ENCODE peak calls at places on chromosomes 5 and 9, in six cellular contexts. X is IMR-90, I is A549, Q is SK-N-SH, M is GM12878, N is K562. G is an unnamed sample. For H3K4me1, the result is how much of the 10 kb centered on the place peaks cover.

GRCh38 chr9:106947097-106947496 is 84.1 kb downstream of the ZNF462 start:
- DNase-seq in N (no peak), I (no peak), Q (no peak), X (peak), M (no peak), G (no peak)

GRCh38 chr9:125910286-125910685 is 163.1 kb downstream of the PBX3 start:
- DNase-seq in I (no peak), N (no peak), X (no peak), M (no peak), Q (no peak), G (no peak)

GRCh38 chr5:138339086-138339456 is 1.0 kb downstream of the FAM53C start:
- DNase-seq in N (no peak), Q (no peak), I (no peak), M (no peak), X (no peak), G (no peak)

GRCh38 chr9:16029056-16029615 is 476.3 kb downstream of the CCDC171 start:
- DNase-seq in I (no peak), N (no peak), M (no peak), Q (no peak), X (peak), G (no peak)

GRCh38 chr9:78207319-78207718 is 28.6 kb upstream of the CEP78 start:
- DNase-seq in Q (no peak), M (no peak), N (no peak), X (no peak), I (no peak), G (no peak)

GRCh38 chr5:145960848-145961600 is 24.6 kb downstream of the SH3RF2 start:
- DNase-seq in M (no peak), N (no peak), I (no peak), X (peak), Q (no peak), G (no peak)

GRCh38 chr5:120108586-120109254 is 355.4 kb upstream of the PRR16 start:
- DNase-seq in Q (no peak), N (no peak), I (no peak), M (no peak), X (peak), G (no peak)

GRCh38 chr5:168286386-168286785 is 5.1 kb upstream of the WWC1 start:
- DNase-seq in X (no peak), M (no peak), Q (no peak), I (no peak), N (no peak), G (no peak)

GRCh38 chr9:116212986-116213672 is 59.5 kb downstream of the PAPPA start:
- DNase-seq in M (no peak), Q (no peak), N (no peak), I (no peak), X (no peak), G (no peak)

GRCh38 chr9:133342570-133342969 is 5.4 kb downstream of the MED22 start:
- DNase-seq in Q (peak), M (no peak), I (no peak), N (no peak), X (no peak), G (no peak)

GRCh38 chr5:72141440-72142271 is 34.4 kb downstream of the MAP1B start:
- DNase-seq in X (peak), Q (no peak), I (peak), M (no peak), N (no peak), G (no peak)

GRCh38 chr9:109733690-109734089 is 46.3 kb upstream of the PALM2AKAP2 start:
- DNase-seq in N (no peak), M (no peak), Q (no peak), I (no peak), X (peak), G (no peak)

GRCh38 chr5:79229357-79230174 is 6.4 kb upstream of the JMY start:
- DNase-seq in Q (peak), I (no peak), M (peak), X (peak), N (no peak), G (no peak)

GRCh38 chr5:74201334-74202081 is 439.0 kb downstream of the ENC1 start:
- DNase-seq in I (no peak), X (peak), N (no peak), Q (no peak), M (peak), G (no peak)

GRCh38 chr5:52668544-52669185 is 119.1 kb upstream of the ITGA1 start:
- DNase-seq in M (no peak), N (no peak), I (no peak), X (no peak), Q (no peak), G (no peak)

GRCh38 chr5:93017854-93018253 is 563.2 kb downstream of the NR2F1-AS1 start:
- DNase-seq in N (no peak), Q (no peak), I (no peak), M (no peak), X (peak), G (no peak)

GRCh38 chr5:109476292-109476691 is 66.5 kb upstream of the PJA2 start:
- DNase-seq in I (no peak), X (no peak), N (no peak), M (no peak), Q (no peak), G (no peak)

GRCh38 chr9:110464321-110464720 is 115.2 kb downstream of the SVEP1 start:
- DNase-seq in Q (no peak), X (no peak), N (peak), I (no peak), M (no peak), G (no peak)

GRCh38 chr5:173823721-173824567 is 64.2 kb upstream of the CPEB4 start:
- DNase-seq in Q (no peak), I (peak), X (peak), M (no peak), N (no peak), G (peak)

GRCh38 chr9:99595796-99596195 is 225.9 kb upstream of the NR4A3 start:
- DNase-seq in I (no peak), M (no peak), Q (no peak), N (no peak), X (no peak), G (no peak)

GRCh38 chr5:134000116-134000515 is 4.7 kb downstream of the VDAC1 start:
- DNase-seq in M (no peak), N (no peak), I (no peak), Q (no peak), X (no peak), G (no peak)

GRCh38 chr5:134003064-134003956 is 1.5 kb downstream of the VDAC1 start:
- DNase-seq in Q (peak), X (no peak), N (peak), I (no peak), M (no peak), G (no peak)

GRCh38 chr5:134000696-134001453 is 3.9 kb downstream of the VDAC1 start:
- DNase-seq in X (no peak), N (no peak), M (no peak), I (no peak), Q (no peak), G (peak)

GRCh38 chr5:134003957-134004625 is 684 bp downstream of the VDAC1 start:
- DNase-seq in N (peak), X (peak), M (no peak), I (no peak), Q (peak), G (no peak)

GRCh38 chr5:134001938-134002731 is 2.6 kb downstream of the VDAC1 start:
- DNase-seq in M (no peak), Q (no peak), I (no peak), X (no peak), N (no peak), G (no peak)
- H3K4me1 ChIP-seq in M (under half), Q (under half), I (half or more), X (under half), N (half or more), G (half or more)

DNA sequence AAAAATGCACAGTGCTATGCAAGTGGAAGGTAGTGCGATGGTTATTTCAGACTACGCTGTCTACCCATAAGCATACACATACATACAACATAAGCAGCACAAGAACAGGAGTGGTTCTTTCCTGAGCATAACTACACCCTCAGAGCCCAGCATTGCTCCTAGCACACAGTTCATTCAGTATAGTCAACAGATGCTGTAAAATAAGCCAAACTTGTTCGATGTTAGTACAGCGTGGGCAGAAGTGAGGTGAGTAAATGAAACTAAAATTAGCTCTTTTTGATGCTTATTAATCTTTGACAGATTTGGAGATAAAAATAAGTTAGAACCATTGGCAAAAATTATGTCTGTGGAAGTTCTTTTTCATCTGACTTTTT is 47.8 kb downstream of the S1PR3 start:
- DNase-seq in X (no peak), N (no peak), Q (no peak), I (no peak), M (no peak), G (no peak)
- H3K27ac ChIP-seq in X (peak), N (no peak), Q (no peak), I (no peak), M (no peak), G (no peak)

DNA sequence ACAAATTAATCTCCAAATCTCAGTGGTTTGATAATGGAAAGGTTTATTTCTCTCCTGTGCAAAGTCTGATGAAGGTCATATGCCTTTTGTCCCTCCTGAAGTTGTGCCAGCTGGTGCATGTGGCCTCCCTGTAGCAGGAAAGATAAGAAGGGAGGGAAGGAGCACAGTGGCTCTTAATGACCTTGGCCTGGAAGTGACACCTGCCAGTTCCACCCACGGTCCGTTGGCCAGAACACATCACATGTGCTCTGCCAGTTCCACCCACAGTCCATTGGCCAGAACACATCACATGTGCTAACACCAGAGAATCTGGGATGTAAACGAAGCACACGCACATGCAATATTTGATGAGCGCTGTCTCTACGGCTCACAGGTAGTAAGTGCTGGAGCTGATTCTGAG is 130.9 kb downstream of the DOCK2 start:
- DNase-seq in Q (peak), I (no peak), N (peak), M (no peak), X (no peak), G (no peak)
- TF ChIP-seq SMC3 in Q (no peak), I (no peak), N (no peak), M (no peak), X (no peak), G (no peak)

GRCh38 chr9:70056545-70056944 is 12.9 kb downstream of the MAMDC2 start:
- DNase-seq in N (no peak), I (no peak), Q (no peak), X (no peak), M (no peak), G (no peak)
- H3K4me1 ChIP-seq in N (under half), I (under half), Q (under half), X (under half), M (under half), G (under half)